ENCODE peak calls at places on chromosomes 3 and 15, in six cellular contexts. G is uterus, E is heart left ventricle, L is A549, Z is IMR-90, O is thyroid gland. Y is an unnamed sample.

GRCh38 chr3:138245026-138245425 is 57.9 kb downstream of the ARMC8 start:
- DNase-seq in G (no peak), E (no peak), L (no peak), Z (no peak), O (no peak), Y (no peak)

GRCh38 chr3:120302361-120302760 is 17.3 kb upstream of the GPR156 start:
- DNase-seq in G (no peak), E (no peak), L (no peak), Z (peak), O (no peak), Y (no peak)

GRCh38 chr3:135034291-135034768 is 239.3 kb downstream of the EPHB1 start:
- DNase-seq in G (no peak), E (no peak), L (no peak), Z (no peak), O (peak), Y (no peak)

GRCh38 chr15:48481802-48482201 is 150.6 kb downstream of the DUT start:
- DNase-seq in G (no peak), E (no peak), L (no peak), Z (peak), O (no peak), Y (no peak)

GRCh38 chr15:68679161-68679560 is 100.4 kb downstream of the CORO2B start:
- DNase-seq in G (no peak), E (no peak), L (no peak), Z (no peak), O (no peak), Y (no peak)

GRCh38 chr3:127413871-127414270 is 126.0 kb upstream of the PRR20G start:
- DNase-seq in G (no peak), E (peak), L (no peak), Z (no peak), O (no peak), Y (no peak)

GRCh38 chr3:192889694-192890093 is 28.0 kb downstream of the MB21D2 start:
- DNase-seq in G (no peak), E (no peak), L (no peak), Z (no peak), O (no peak), Y (no peak)

GRCh38 chr3:48543271-48543866 is 13.2 kb downstream of the PFKFB4 start:
- DNase-seq in G (no peak), E (no peak), L (no peak), Z (no peak), O (no peak), Y (no peak)

GRCh38 chr3:196969660-196970546 is 1.3 kb upstream of the PIGZ start:
- DNase-seq in G (peak), E (peak), L (peak), Z (peak), O (peak), Y (peak)

GRCh38 chr3:52090131-52090548 is 33.8 kb upstream of the DUSP7 start:
- DNase-seq in G (peak), E (peak), L (no peak), Z (peak), O (peak), Y (no peak)

GRCh38 chr15:68205949-68206539 is 912 bp upstream of the CALML4 start:
- DNase-seq in G (no peak), E (peak), L (no peak), Z (no peak), O (no peak), Y (peak)

GRCh38 chr3:27022096-27022761 is 347.0 kb downstream of the NEK10 start:
- DNase-seq in G (no peak), E (no peak), L (no peak), Z (no peak), O (no peak), Y (no peak)

GRCh38 chr3:154389861-154390260 is 40.1 kb downstream of the GPR149 start:
- DNase-seq in G (no peak), E (no peak), L (no peak), Z (no peak), O (no peak), Y (no peak)

GRCh38 chr3:186509423-186509822 is 34.8 kb downstream of the CRYGS start:
- DNase-seq in G (no peak), E (no peak), L (no peak), Z (no peak), O (no peak), Y (no peak)

GRCh38 chr3:196688349-196688748 is 23.7 kb downstream of the CEP19 start:
- DNase-seq in G (no peak), E (no peak), L (no peak), Z (peak), O (peak), Y (peak)

GRCh38 chr3:134326760-134327593 is 47.3 kb downstream of the AMOTL2 start:
- DNase-seq in G (peak), E (no peak), L (no peak), Z (peak), O (peak), Y (no peak)

GRCh38 chr3:11522398-11522715 is 121.4 kb downstream of the VGLL4 start:
- DNase-seq in G (no peak), E (no peak), L (no peak), Z (peak), O (no peak), Y (no peak)

GRCh38 chr3:131730581-131730980 is 227.8 kb upstream of the MRPL3 start:
- DNase-seq in G (no peak), E (no peak), L (no peak), Z (no peak), O (no peak), Y (no peak)

GRCh38 chr3:21781371-21781770 is 30.4 kb upstream of the ZNF385D start:
- DNase-seq in G (no peak), E (no peak), L (no peak), Z (no peak), O (no peak), Y (no peak)

GRCh38 chr15:64224508-64224907 is 61.7 kb upstream of the PPIB start:
- DNase-seq in G (no peak), E (no peak), L (no peak), Z (peak), O (peak), Y (no peak)

GRCh38 chr3:108130247-108130646 is 39.4 kb upstream of the CD47 start:
- DNase-seq in G (no peak), E (no peak), L (no peak), Z (no peak), O (no peak), Y (no peak)

GRCh38 chr15:56047354-56047753 is 53.9 kb upstream of the NEDD4 start:
- DNase-seq in G (no peak), E (no peak), L (no peak), Z (no peak), O (no peak), Y (no peak)

GRCh38 chr15:58378241-58379085 is 53.3 kb upstream of the LIPC start:
- DNase-seq in G (no peak), E (no peak), L (no peak), Z (peak), O (peak), Y (no peak)

GRCh38 chr3:140290105-140290504 is 355.1 kb downstream of the CLSTN2 start:
- DNase-seq in G (no peak), E (no peak), L (no peak), Z (no peak), O (no peak), Y (no peak)

GRCh38 chr15:81023483-81024264 is 23.0 kb downstream of the TLNRD1 start:
- DNase-seq in G (peak), E (peak), L (no peak), Z (peak), O (peak), Y (peak)

GRCh38 chr3:133883657-133884546 is 11.8 kb downstream of the RAB6B start:
- DNase-seq in G (no peak), E (no peak), L (no peak), Z (no peak), O (no peak), Y (no peak)

GRCh38 chr15:78739996-78740903 is 71.0 kb downstream of the ADAMTS7 start:
- DNase-seq in G (no peak), E (peak), L (no peak), Z (peak), O (no peak), Y (peak)

GRCh38 chr3:150149651-150150051 is 179.0 kb upstream of the PFN2 start:
- DNase-seq in G (no peak), E (no peak), L (no peak), Z (peak), O (peak), Y (no peak)

GRCh38 chr3:76063019-76063418 is 277.7 kb upstream of the ZNF717 start:
- DNase-seq in G (no peak), E (no peak), L (no peak), Z (peak), O (no peak), Y (no peak)

GRCh38 chr15:85702321-85703230 is 92.1 kb downstream of the KLHL25 start:
- DNase-seq in G (no peak), E (no peak), L (no peak), Z (peak), O (no peak), Y (no peak)

GRCh38 chr15:60464836-60465630 is 13.9 kb downstream of the ICE2 start:
- DNase-seq in G (no peak), E (no peak), L (no peak), Z (no peak), O (no peak), Y (no peak)

GRCh38 chr3:8891774-8892173 is 71.5 kb downstream of the RAD18 start:
- DNase-seq in G (no peak), E (no peak), L (no peak), Z (no peak), O (no peak), Y (no peak)
- TF ChIP-seq POLR2A in G (no peak), E (no peak), L (no peak), Z (no peak), O (no peak), Y (no peak)

GRCh38 chr3:56005196-56005805 is 463.0 kb downstream of the ERC2 start:
- DNase-seq in G (no peak), E (no peak), L (no peak), Z (no peak), O (no peak), Y (no peak)
- H3K27ac ChIP-seq in G (no peak), E (no peak), L (no peak), Z (no peak), O (no peak), Y (no peak)

GRCh38 chr3:173395412-173396181 is 1.9 kb upstream of the NLGN1 start:
- DNase-seq in G (peak), E (peak), L (no peak), Z (peak), O (peak), Y (peak)
- TF ChIP-seq POLR2A in G (peak), E (peak), L (no peak), Z (peak), O (peak), Y (peak)

GRCh38 chr15:37880009-37880834 is 54.2 kb upstream of the TMCO5A start:
- DNase-seq in G (no peak), E (no peak), L (peak), Z (peak), O (peak), Y (no peak)

GRCh38 chr15:37882640-37883039 is 51.8 kb upstream of the TMCO5A start:
- DNase-seq in G (no peak), E (no peak), L (no peak), Z (no peak), O (no peak), Y (no peak)

GRCh38 chr15:37880835-37881153 is 53.6 kb upstream of the TMCO5A start:
- DNase-seq in G (no peak), E (no peak), L (no peak), Z (no peak), O (no peak), Y (no peak)

GRCh38 chr15:37877851-37878577 is 56.4 kb upstream of the TMCO5A start:
- DNase-seq in G (no peak), E (no peak), L (no peak), Z (peak), O (no peak), Y (no peak)

GRCh38 chr15:37881237-37882013 is 53.0 kb upstream of the TMCO5A start:
- DNase-seq in G (no peak), E (no peak), L (no peak), Z (no peak), O (no peak), Y (no peak)
- H3K27ac ChIP-seq in G (no peak), E (no peak), L (no peak), Z (no peak), O (no peak), Y (no peak)

GRCh38 chr3:124177070-124177469 is 185.1 kb upstream of the ROPN1 start:
- DNase-seq in G (no peak), E (no peak), L (no peak), Z (no peak), O (no peak), Y (no peak)

GRCh38 chr3:124172297-124172696 is 180.4 kb upstream of the ROPN1 start:
- DNase-seq in G (no peak), E (no peak), L (no peak), Z (no peak), O (no peak), Y (no peak)

GRCh38 chr3:124174463-124174862 is 182.5 kb upstream of the ROPN1 start:
- DNase-seq in G (peak), E (no peak), L (no peak), Z (no peak), O (peak), Y (no peak)

GRCh38 chr3:124174910-124175874 is 183.3 kb upstream of the ROPN1 start:
- DNase-seq in G (no peak), E (no peak), L (no peak), Z (no peak), O (peak), Y (no peak)

DNA sequence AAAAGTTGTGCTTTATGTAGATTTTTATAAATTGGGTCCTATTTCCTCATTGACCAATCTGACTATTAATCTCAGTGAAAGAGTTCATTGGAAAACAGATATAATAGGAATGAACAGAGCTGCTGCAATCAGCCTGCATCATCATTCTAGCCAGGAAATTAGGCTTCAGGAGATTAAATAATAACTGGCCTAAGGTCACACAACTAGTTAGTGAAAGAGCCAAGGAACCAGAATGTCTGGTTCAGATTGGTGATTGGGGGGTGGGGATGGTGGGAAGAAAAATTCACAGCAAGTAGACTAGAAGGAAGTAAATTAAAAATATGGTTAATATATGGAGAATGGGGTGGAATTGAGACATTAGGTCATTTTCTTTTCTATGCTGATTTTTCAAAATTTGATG is 180.9 kb upstream of the ROPN1 start:
- DNase-seq in G (no peak), E (no peak), L (no peak), Z (no peak), O (no peak), Y (no peak)
- TF ChIP-seq POLR2A in G (no peak), E (no peak), L (no peak), Z (no peak), O (no peak), Y (no peak)

GRCh38 chr3:182397164-182397563 is 396.1 kb upstream of the ATP11B start:
- DNase-seq in G (no peak), E (no peak), L (no peak), Z (no peak), O (no peak), Y (no peak)

GRCh38 chr3:182404031-182404430 is 389.3 kb upstream of the ATP11B start:
- DNase-seq in G (no peak), E (no peak), L (no peak), Z (no peak), O (no peak), Y (no peak)

GRCh38 chr3:182399978-182400737 is 393.1 kb upstream of the ATP11B start:
- DNase-seq in G (no peak), E (no peak), L (no peak), Z (no peak), O (no peak), Y (no peak)

GRCh38 chr3:182405752-182406151 is 387.6 kb upstream of the ATP11B start:
- DNase-seq in G (no peak), E (no peak), L (no peak), Z (no peak), O (no peak), Y (no peak)

DNA sequence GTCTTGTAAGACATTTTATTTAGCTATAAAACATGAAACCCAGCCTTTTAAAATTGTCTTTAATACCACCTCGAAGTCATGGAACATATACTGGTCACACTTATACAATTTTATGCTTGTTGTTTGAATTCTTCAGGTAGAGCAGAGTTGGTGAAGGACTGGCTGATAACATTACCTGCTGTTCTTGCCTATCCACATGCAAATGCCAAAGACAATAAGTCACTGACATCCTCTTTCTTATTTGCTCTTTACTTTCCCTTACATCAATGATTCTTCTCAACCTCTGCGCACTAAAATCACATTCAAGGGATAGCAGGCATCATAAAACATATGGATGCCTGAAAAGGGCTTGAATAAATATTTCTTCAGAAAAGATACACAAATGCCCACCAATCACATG is 392.5 kb upstream of the ATP11B start:
- DNase-seq in G (no peak), E (no peak), L (no peak), Z (no peak), O (no peak), Y (no peak)
- H3K27ac ChIP-seq in G (no peak), E (no peak), L (no peak), Z (no peak), O (no peak), Y (no peak)

GRCh38 chr3:184703657-184704056 is 8.2 kb downstream of the MAGEF1 start:
- DNase-seq in G (no peak), E (no peak), L (no peak), Z (no peak), O (no peak), Y (no peak)
- TF ChIP-seq POLR2A in G (no peak), E (no peak), L (no peak), Z (no peak), O (no peak), Y (no peak)

Y was measured in transverse colon.